ENCODE peak calls at places on chromosomes 6 and 20, in seven cellular contexts. K, G, O, I, L, E and Y are unnamed samples.

GRCh38 chr6:21109421-21110178 is 484.0 kb upstream of the SOX4 start:
- DNase-seq in O (no peak), G (no peak), I (no peak), E (no peak), L (no peak), K (peak), Y (peak)

GRCh38 chr6:54003316-54003715 is 107.9 kb upstream of the MLIP start:
- DNase-seq in K (no peak), G (no peak), E (no peak), I (no peak), O (no peak), L (no peak), Y (no peak)

GRCh38 chr20:33554914-33555420 is 65.1 kb downstream of the CBFA2T2 start:
- DNase-seq in G (peak), E (no peak), O (peak), I (peak), K (peak), L (peak), Y (peak)

GRCh38 chr20:46607191-46607848 is 43.9 kb downstream of the SLC13A3 start:
- DNase-seq in E (no peak), L (no peak), G (no peak), O (no peak), K (no peak), I (no peak), Y (peak)

GRCh38 chr20:49676581-49677291 is 36.9 kb downstream of the B4GALT5 start:
- DNase-seq in O (no peak), L (no peak), G (peak), E (no peak), I (peak), K (peak), Y (peak)

GRCh38 chr20:18019068-18019467 is 38.6 kb downstream of the OVOL2 start:
- DNase-seq in I (no peak), L (no peak), G (no peak), O (no peak), E (no peak), K (peak), Y (peak)

GRCh38 chr6:1418471-1419191 is 29.3 kb downstream of the FOXF2 start:
- DNase-seq in E (no peak), I (no peak), O (no peak), G (no peak), L (no peak), K (peak), Y (no peak)

GRCh38 chr6:142945446-142946180 is 637 bp upstream of the HIVEP2 start:
- DNase-seq in K (peak), G (peak), O (peak), I (peak), L (peak), E (peak), Y (no peak)

GRCh38 chr20:10096790-10097189 is 62.0 kb downstream of the ANKEF1 start:
- DNase-seq in G (no peak), O (no peak), I (no peak), E (no peak), L (no peak), K (no peak), Y (no peak)

GRCh38 chr6:148550569-148550968 is 196.3 kb upstream of the UST start:
- DNase-seq in O (no peak), E (no peak), I (no peak), L (no peak), G (no peak), K (no peak), Y (peak)

GRCh38 chr20:50020283-50020682 is 37.5 kb downstream of the SNAI1 start:
- DNase-seq in L (no peak), I (no peak), E (no peak), G (no peak), K (peak), O (no peak), Y (no peak)

GRCh38 chr6:134223761-134224445 is 94.0 kb downstream of the SGK1 start:
- DNase-seq in O (no peak), E (no peak), I (no peak), K (peak), L (no peak), G (no peak), Y (no peak)

GRCh38 chr6:116629467-116630063 is 13.3 kb downstream of the RSPH4A start:
- DNase-seq in I (no peak), L (no peak), E (no peak), K (no peak), O (no peak), G (no peak), Y (no peak)

GRCh38 chr6:134317471-134318131 is at the start of gene SGK1:
- DNase-seq in K (peak), G (no peak), L (peak), I (peak), E (peak), O (peak), Y (no peak)

GRCh38 chr20:45415822-45416637 is at the start of gene PIGT:
- DNase-seq in K (peak), I (peak), G (peak), O (peak), L (peak), E (peak), Y (peak)

GRCh38 chr20:5513975-5514516 is 197.3 kb upstream of the PROKR2 start:
- DNase-seq in E (no peak), O (no peak), L (peak), I (no peak), G (no peak), K (no peak), Y (peak)

GRCh38 chr6:10395946-10396577 is 18.8 kb downstream of the TFAP2A start:
- DNase-seq in K (no peak), O (no peak), G (no peak), I (peak), E (no peak), L (no peak), Y (no peak)

GRCh38 chr20:49571553-49571835 is 3.6 kb upstream of the PTGIS start:
- DNase-seq in G (no peak), L (no peak), I (no peak), K (no peak), O (no peak), E (no peak), Y (no peak)

GRCh38 chr6:68238097-68238597 is 396.9 kb upstream of the ADGRB3 start:
- DNase-seq in G (no peak), I (no peak), L (no peak), K (no peak), E (peak), O (no peak), Y (no peak)

GRCh38 chr20:5039255-5039657 is 37.9 kb upstream of the SLC23A2 start:
- DNase-seq in O (no peak), G (peak), E (no peak), I (no peak), L (no peak), K (no peak), Y (no peak)

GRCh38 chr6:163405412-163406309 is 8.9 kb upstream of the QKI start:
- DNase-seq in K (peak), I (no peak), G (no peak), O (peak), L (peak), E (no peak), Y (peak)

GRCh38 chr20:16732506-16733152 is 2.8 kb downstream of the SNRPB2 start:
- DNase-seq in G (no peak), E (no peak), O (no peak), K (no peak), I (no peak), L (no peak), Y (no peak)